ENCODE peak calls at places on chromosomes 1 and 21, in eight cellular contexts. One of them, this sample, is unnamed. For H3K4me1, the result is how much of the 10 kb centered on the place peaks cover.

GRCh38 chr1:53327183-53327941 is 508 bp downstream of the LRP8 start:
- DNase-seq in CD8-positive, alpha-beta memory T cell: peak
- DNase-seq in CD8-positive, alpha-beta T cell: no peak
- DNase-seq in A549: peak
- DNase-seq in psoas muscle: peak
- DNase-seq in PC-9: no peak
- DNase-seq in heart right ventricle: peak
- DNase-seq in astrocyte: peak
- DNase-seq in this sample: peak

GRCh38 chr1:175530167-175530566 is 213.2 kb downstream of the TNR start:
- DNase-seq in CD8-positive, alpha-beta T cell: no peak
- DNase-seq in heart right ventricle: no peak
- DNase-seq in psoas muscle: no peak
- DNase-seq in A549: no peak
- DNase-seq in CD8-positive, alpha-beta memory T cell: no peak
- DNase-seq in astrocyte: no peak
- DNase-seq in PC-9: no peak
- DNase-seq in this sample: no peak

GRCh38 chr1:106222415-106222814 is 834.1 kb upstream of the PRMT6 start:
- DNase-seq in CD8-positive, alpha-beta memory T cell: no peak
- DNase-seq in astrocyte: peak
- DNase-seq in CD8-positive, alpha-beta T cell: no peak
- DNase-seq in psoas muscle: no peak
- DNase-seq in PC-9: no peak
- DNase-seq in heart right ventricle: no peak
- DNase-seq in A549: no peak
- DNase-seq in this sample: no peak

GRCh38 chr1:150115121-150115520 is 34.6 kb upstream of the PLEKHO1 start:
- DNase-seq in CD8-positive, alpha-beta T cell: no peak
- DNase-seq in PC-9: no peak
- DNase-seq in heart right ventricle: no peak
- DNase-seq in CD8-positive, alpha-beta memory T cell: no peak
- DNase-seq in astrocyte: no peak
- DNase-seq in psoas muscle: no peak
- DNase-seq in A549: no peak
- DNase-seq in this sample: no peak

GRCh38 chr1:48619529-48619928 is 147.5 kb upstream of the SPATA6 start:
- DNase-seq in CD8-positive, alpha-beta T cell: no peak
- DNase-seq in CD8-positive, alpha-beta memory T cell: no peak
- DNase-seq in PC-9: peak
- DNase-seq in heart right ventricle: peak
- DNase-seq in psoas muscle: peak
- DNase-seq in A549: peak
- DNase-seq in astrocyte: peak
- DNase-seq in this sample: peak

GRCh38 chr1:93641527-93641926 is 40.1 kb downstream of the BCAR3 start:
- DNase-seq in CD8-positive, alpha-beta memory T cell: no peak
- DNase-seq in heart right ventricle: no peak
- DNase-seq in CD8-positive, alpha-beta T cell: no peak
- DNase-seq in PC-9: no peak
- DNase-seq in astrocyte: peak
- DNase-seq in A549: no peak
- DNase-seq in psoas muscle: no peak
- DNase-seq in this sample: no peak

GRCh38 chr1:88060112-88060673 is 623.9 kb upstream of the PKN2 start:
- DNase-seq in CD8-positive, alpha-beta T cell: no peak
- DNase-seq in astrocyte: peak
- DNase-seq in PC-9: no peak
- DNase-seq in heart right ventricle: no peak
- DNase-seq in CD8-positive, alpha-beta memory T cell: no peak
- DNase-seq in psoas muscle: no peak
- DNase-seq in A549: no peak
- DNase-seq in this sample: no peak

GRCh38 chr1:213122514-213122929 is 71.5 kb downstream of the RPS6KC1 start:
- DNase-seq in A549: no peak
- DNase-seq in CD8-positive, alpha-beta T cell: no peak
- DNase-seq in PC-9: no peak
- DNase-seq in CD8-positive, alpha-beta memory T cell: no peak
- DNase-seq in psoas muscle: no peak
- DNase-seq in astrocyte: peak
- DNase-seq in heart right ventricle: no peak
- DNase-seq in this sample: no peak

GRCh38 chr1:3186526-3186921 is 117.5 kb downstream of the PRDM16 start:
- DNase-seq in CD8-positive, alpha-beta memory T cell: no peak
- DNase-seq in CD8-positive, alpha-beta T cell: no peak
- DNase-seq in psoas muscle: peak
- DNase-seq in PC-9: no peak
- DNase-seq in heart right ventricle: peak
- DNase-seq in A549: no peak
- DNase-seq in astrocyte: peak
- DNase-seq in this sample: peak

GRCh38 chr1:244020086-244020485 is 31.0 kb upstream of the ZBTB18 start:
- DNase-seq in heart right ventricle: no peak
- DNase-seq in astrocyte: no peak
- DNase-seq in CD8-positive, alpha-beta memory T cell: no peak
- DNase-seq in psoas muscle: no peak
- DNase-seq in A549: no peak
- DNase-seq in PC-9: no peak
- DNase-seq in CD8-positive, alpha-beta T cell: no peak
- DNase-seq in this sample: no peak

GRCh38 chr21:21232320-21232719 is 234.1 kb downstream of the NCAM2 start:
- DNase-seq in PC-9: no peak
- DNase-seq in heart right ventricle: no peak
- DNase-seq in astrocyte: no peak
- DNase-seq in CD8-positive, alpha-beta memory T cell: no peak
- DNase-seq in psoas muscle: no peak
- DNase-seq in A549: no peak
- DNase-seq in CD8-positive, alpha-beta T cell: no peak
- DNase-seq in this sample: peak

GRCh38 chr1:6857831-6858230 is 72.6 kb downstream of the CAMTA1 start:
- DNase-seq in psoas muscle: no peak
- DNase-seq in CD8-positive, alpha-beta T cell: no peak
- DNase-seq in PC-9: no peak
- DNase-seq in astrocyte: no peak
- DNase-seq in A549: no peak
- DNase-seq in heart right ventricle: no peak
- DNase-seq in CD8-positive, alpha-beta memory T cell: no peak
- DNase-seq in this sample: no peak

GRCh38 chr1:32501865-32502264 is 37.0 kb downstream of the ZBTB8B start:
- DNase-seq in heart right ventricle: peak
- DNase-seq in A549: no peak
- DNase-seq in CD8-positive, alpha-beta memory T cell: no peak
- DNase-seq in psoas muscle: peak
- DNase-seq in astrocyte: no peak
- DNase-seq in CD8-positive, alpha-beta T cell: no peak
- DNase-seq in PC-9: no peak
- DNase-seq in this sample: no peak

GRCh38 chr1:48415050-48415449 is 57.0 kb downstream of the SPATA6 start:
- DNase-seq in CD8-positive, alpha-beta memory T cell: no peak
- DNase-seq in CD8-positive, alpha-beta T cell: no peak
- DNase-seq in astrocyte: no peak
- DNase-seq in PC-9: no peak
- DNase-seq in heart right ventricle: no peak
- DNase-seq in A549: no peak
- DNase-seq in psoas muscle: no peak
- DNase-seq in this sample: peak

GRCh38 chr1:43436371-43436770 is 17.4 kb downstream of the HYI start:
- DNase-seq in psoas muscle: no peak
- DNase-seq in PC-9: no peak
- DNase-seq in astrocyte: no peak
- DNase-seq in heart right ventricle: no peak
- DNase-seq in CD8-positive, alpha-beta T cell: no peak
- DNase-seq in CD8-positive, alpha-beta memory T cell: no peak
- DNase-seq in A549: no peak
- DNase-seq in this sample: no peak

GRCh38 chr1:206736878-206737728 is 33.5 kb upstream of the IL19 start:
- DNase-seq in PC-9: no peak
- DNase-seq in astrocyte: no peak
- DNase-seq in CD8-positive, alpha-beta T cell: peak
- DNase-seq in CD8-positive, alpha-beta memory T cell: peak
- DNase-seq in psoas muscle: no peak
- DNase-seq in heart right ventricle: no peak
- DNase-seq in A549: no peak
- DNase-seq in this sample: no peak

GRCh38 chr1:189774721-189775287 is 702.9 kb downstream of the BRINP3 start:
- DNase-seq in heart right ventricle: no peak
- DNase-seq in A549: no peak
- DNase-seq in astrocyte: no peak
- DNase-seq in PC-9: no peak
- DNase-seq in CD8-positive, alpha-beta memory T cell: no peak
- DNase-seq in CD8-positive, alpha-beta T cell: no peak
- DNase-seq in psoas muscle: no peak
- DNase-seq in this sample: no peak

GRCh38 chr1:114216431-114217173 is 62.9 kb upstream of the SYT6 start:
- DNase-seq in CD8-positive, alpha-beta memory T cell: no peak
- DNase-seq in astrocyte: no peak
- DNase-seq in heart right ventricle: no peak
- DNase-seq in A549: no peak
- DNase-seq in PC-9: no peak
- DNase-seq in psoas muscle: no peak
- DNase-seq in CD8-positive, alpha-beta T cell: no peak
- DNase-seq in this sample: no peak

GRCh38 chr21:31500976-31501375 is 156.9 kb upstream of the TIAM1 start:
- DNase-seq in A549: no peak
- DNase-seq in psoas muscle: no peak
- DNase-seq in heart right ventricle: no peak
- DNase-seq in astrocyte: no peak
- DNase-seq in CD8-positive, alpha-beta memory T cell: no peak
- DNase-seq in CD8-positive, alpha-beta T cell: no peak
- DNase-seq in PC-9: no peak
- DNase-seq in this sample: no peak

GRCh38 chr21:45418301-45419071 is 13.5 kb downstream of the COL18A1 start:
- DNase-seq in astrocyte: no peak
- DNase-seq in CD8-positive, alpha-beta memory T cell: no peak
- DNase-seq in A549: no peak
- DNase-seq in PC-9: no peak
- DNase-seq in psoas muscle: peak
- DNase-seq in heart right ventricle: peak
- DNase-seq in CD8-positive, alpha-beta T cell: no peak
- DNase-seq in this sample: peak

GRCh38 chr21:45419162-45419561 is 14.2 kb downstream of the COL18A1 start:
- DNase-seq in heart right ventricle: peak
- DNase-seq in PC-9: no peak
- DNase-seq in A549: no peak
- DNase-seq in CD8-positive, alpha-beta memory T cell: no peak
- DNase-seq in astrocyte: no peak
- DNase-seq in psoas muscle: no peak
- DNase-seq in CD8-positive, alpha-beta T cell: no peak
- DNase-seq in this sample: peak

GRCh38 chr21:45420623-45421041 is 15.7 kb downstream of the COL18A1 start:
- DNase-seq in CD8-positive, alpha-beta memory T cell: no peak
- DNase-seq in A549: no peak
- DNase-seq in CD8-positive, alpha-beta T cell: no peak
- DNase-seq in PC-9: no peak
- DNase-seq in heart right ventricle: peak
- DNase-seq in psoas muscle: peak
- DNase-seq in astrocyte: no peak
- DNase-seq in this sample: peak

GRCh38 chr21:45421071-45421845 is 16.3 kb downstream of the COL18A1 start:
- DNase-seq in heart right ventricle: peak
- DNase-seq in A549: no peak
- DNase-seq in CD8-positive, alpha-beta memory T cell: no peak
- DNase-seq in psoas muscle: peak
- DNase-seq in CD8-positive, alpha-beta T cell: no peak
- DNase-seq in astrocyte: no peak
- DNase-seq in PC-9: peak
- DNase-seq in this sample: peak

GRCh38 chr21:45420061-45420521 is 15.1 kb downstream of the COL18A1 start:
- DNase-seq in PC-9: no peak
- DNase-seq in A549: no peak
- DNase-seq in astrocyte: no peak
- DNase-seq in CD8-positive, alpha-beta memory T cell: no peak
- DNase-seq in heart right ventricle: peak
- DNase-seq in CD8-positive, alpha-beta T cell: no peak
- DNase-seq in psoas muscle: no peak
- DNase-seq in this sample: no peak
- H3K4me1 ChIP-seq in PC-9: under half
- H3K4me1 ChIP-seq in A549: under half
- H3K4me1 ChIP-seq in astrocyte: under half
- H3K4me1 ChIP-seq in CD8-positive, alpha-beta memory T cell: under half
- H3K4me1 ChIP-seq in heart right ventricle: under half
- H3K4me1 ChIP-seq in CD8-positive, alpha-beta T cell: under half
- H3K4me1 ChIP-seq in psoas muscle: under half
- H3K4me1 ChIP-seq in this sample: under half

DNA sequence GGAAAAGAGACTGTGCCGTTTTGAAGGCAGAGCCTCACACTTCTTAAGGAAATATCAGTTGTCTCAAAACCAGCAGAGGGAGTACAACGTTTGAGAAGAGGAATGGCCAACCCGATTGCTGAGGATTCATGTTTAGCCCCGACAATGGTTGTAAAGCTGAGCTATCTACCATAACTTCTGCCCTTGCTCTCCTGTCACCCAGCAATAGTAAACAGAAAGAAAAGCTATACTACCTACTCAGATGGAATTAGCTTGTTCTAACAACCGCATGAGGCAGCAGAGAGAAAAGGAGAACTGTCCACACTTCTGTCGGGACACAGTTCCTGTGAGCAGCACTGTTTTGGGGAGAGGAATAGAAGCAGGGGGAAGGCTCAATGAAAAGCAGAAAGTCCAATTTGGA is 91.2 kb downstream of the SLC45A1 start:
- DNase-seq in astrocyte: peak
- DNase-seq in heart right ventricle: no peak
- DNase-seq in CD8-positive, alpha-beta T cell: no peak
- DNase-seq in CD8-positive, alpha-beta memory T cell: no peak
- DNase-seq in psoas muscle: no peak
- DNase-seq in PC-9: no peak
- DNase-seq in A549: no peak
- DNase-seq in this sample: peak
- H3K4me1 ChIP-seq in astrocyte: under half
- H3K4me1 ChIP-seq in heart right ventricle: half or more
- H3K4me1 ChIP-seq in CD8-positive, alpha-beta T cell: under half
- H3K4me1 ChIP-seq in CD8-positive, alpha-beta memory T cell: half or more
- H3K4me1 ChIP-seq in psoas muscle: half or more
- H3K4me1 ChIP-seq in PC-9: under half
- H3K4me1 ChIP-seq in A549: under half
- H3K4me1 ChIP-seq in this sample: half or more

GRCh38 chr1:161706483-161707347 is at the start of gene FCRLA:
- DNase-seq in A549: no peak
- DNase-seq in CD8-positive, alpha-beta T cell: no peak
- DNase-seq in heart right ventricle: no peak
- DNase-seq in astrocyte: peak
- DNase-seq in psoas muscle: no peak
- DNase-seq in CD8-positive, alpha-beta memory T cell: no peak
- DNase-seq in PC-9: no peak
- DNase-seq in this sample: no peak
- H3K4me1 ChIP-seq in A549: under half
- H3K4me1 ChIP-seq in CD8-positive, alpha-beta T cell: under half
- H3K4me1 ChIP-seq in heart right ventricle: under half
- H3K4me1 ChIP-seq in astrocyte: under half
- H3K4me1 ChIP-seq in psoas muscle: under half
- H3K4me1 ChIP-seq in CD8-positive, alpha-beta memory T cell: under half
- H3K4me1 ChIP-seq in PC-9: under half
- H3K4me1 ChIP-seq in this sample: under half

DNA sequence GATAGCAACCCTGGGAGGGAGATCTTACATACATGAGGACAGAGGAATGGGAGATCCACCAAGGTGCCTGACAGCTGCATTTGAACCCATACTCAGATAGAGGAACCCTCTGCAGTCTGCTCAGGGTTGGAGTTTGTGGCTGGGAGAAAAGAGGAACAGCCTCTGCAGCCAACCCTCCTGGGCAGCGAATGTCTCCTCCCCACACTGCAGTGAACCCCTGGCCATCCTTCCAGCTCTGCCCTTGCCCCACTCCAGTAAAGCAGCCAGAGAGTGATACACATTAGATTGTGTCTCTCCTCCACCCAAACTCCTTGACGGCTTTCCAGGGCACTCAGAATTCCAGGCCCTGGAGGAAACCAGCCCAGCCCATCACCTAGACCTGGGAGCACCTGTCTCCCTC is 137.7 kb downstream of the RUNX1 start:
- DNase-seq in CD8-positive, alpha-beta memory T cell: no peak
- DNase-seq in A549: no peak
- DNase-seq in PC-9: no peak
- DNase-seq in psoas muscle: no peak
- DNase-seq in heart right ventricle: no peak
- DNase-seq in CD8-positive, alpha-beta T cell: no peak
- DNase-seq in astrocyte: no peak
- DNase-seq in this sample: no peak
- H3K4me1 ChIP-seq in CD8-positive, alpha-beta memory T cell: half or more
- H3K4me1 ChIP-seq in A549: under half
- H3K4me1 ChIP-seq in PC-9: half or more
- H3K4me1 ChIP-seq in psoas muscle: under half
- H3K4me1 ChIP-seq in heart right ventricle: under half
- H3K4me1 ChIP-seq in CD8-positive, alpha-beta T cell: under half
- H3K4me1 ChIP-seq in astrocyte: under half
- H3K4me1 ChIP-seq in this sample: under half